ENCODE peak calls at places on chromosomes 1 and 21, in five cellular contexts. X, V, O, N and W are unnamed samples.

GRCh38 chr1:42786097-42786496 is 1.3 kb downstream of the TMEM269 start:
- DNase-seq in X (no peak), O (no peak), N (no peak), V (no peak), W (no peak)

GRCh38 chr1:35364732-35365131 is 96.2 kb downstream of the ZMYM4 start:
- DNase-seq in V (no peak), X (no peak), N (no peak), O (no peak), W (no peak)

GRCh38 chr1:3649342-3650247 is at the start of gene WRAP73:
- DNase-seq in X (peak), V (peak), N (peak), O (peak), W (peak)

GRCh38 chr1:186722711-186723309 is 42.6 kb upstream of the PTGS2 start:
- DNase-seq in O (no peak), X (no peak), N (no peak), V (peak), W (no peak)

GRCh38 chr21:33234618-33235520 is 5.1 kb downstream of the IFNAR2 start:
- DNase-seq in X (no peak), V (no peak), N (no peak), O (no peak), W (no peak)

GRCh38 chr1:169809370-169810095 is 14.8 kb upstream of the METTL18 start:
- DNase-seq in X (peak), N (no peak), V (no peak), O (no peak), W (no peak)

GRCh38 chr1:29849038-29849750 is 612.9 kb downstream of the PTPRU start:
- DNase-seq in N (no peak), O (no peak), X (no peak), V (no peak), W (no peak)

GRCh38 chr21:42113926-42114409 is 42.9 kb downstream of the UMODL1 start:
- DNase-seq in O (no peak), N (peak), X (no peak), V (peak), W (no peak)

GRCh38 chr1:42730988-42731387 is 9.0 kb downstream of the CLDN19 start:
- DNase-seq in N (no peak), X (no peak), O (no peak), V (no peak), W (no peak)

GRCh38 chr1:60622486-60622885 is 459.9 kb upstream of the NFIA start:
- DNase-seq in V (no peak), X (no peak), O (no peak), N (no peak), W (peak)

GRCh38 chr1:90722874-90723273 is 5.8 kb upstream of the BARHL2 start:
- DNase-seq in O (no peak), V (no peak), X (no peak), N (no peak), W (no peak)

GRCh38 chr1:240803151-240803550 is 191.2 kb upstream of the GREM2 start:
- DNase-seq in X (no peak), V (no peak), O (no peak), N (no peak), W (no peak)

GRCh38 chr1:224733021-224733911 is 117.1 kb downstream of the CNIH3 start:
- DNase-seq in V (no peak), O (no peak), N (peak), X (no peak), W (no peak)

GRCh38 chr1:68104155-68104554 is 53.7 kb upstream of the DIRAS3 start:
- DNase-seq in X (no peak), V (no peak), O (no peak), N (no peak), W (no peak)

GRCh38 chr1:53025778-53026131 is 36.3 kb upstream of the PODN start:
- DNase-seq in X (no peak), O (no peak), V (no peak), N (no peak), W (no peak)

GRCh38 chr21:15775291-15775690 is 45.5 kb downstream of the USP25 start:
- DNase-seq in V (no peak), O (no peak), X (no peak), N (no peak), W (no peak)

GRCh38 chr21:15669247-15669646 is 60.5 kb upstream of the USP25 start:
- DNase-seq in O (no peak), V (no peak), N (no peak), X (no peak), W (no peak)

GRCh38 chr1:71834570-71835441 is 447.5 kb downstream of the NEGR1 start:
- DNase-seq in V (no peak), O (no peak), N (no peak), X (no peak), W (no peak)

GRCh38 chr1:56073614-56074356 is 505.6 kb downstream of the PLPP3 start:
- DNase-seq in O (no peak), X (no peak), N (no peak), V (peak), W (no peak)

GRCh38 chr1:28971980-28972771 is 57.8 kb downstream of the EPB41 start:
- DNase-seq in X (no peak), O (no peak), V (peak), N (no peak), W (no peak)

GRCh38 chr21:45979651-45980050 is 1.9 kb upstream of the COL6A1 start:
- DNase-seq in N (no peak), V (peak), X (no peak), O (no peak), W (no peak)

GRCh38 chr1:171788696-171789095 is 7.2 kb downstream of the METTL13 start:
- DNase-seq in N (no peak), V (no peak), O (no peak), X (no peak), W (no peak)

GRCh38 chr1:88890790-88891317 is 513 bp downstream of the GTF2B start:
- DNase-seq in N (no peak), X (no peak), V (no peak), O (no peak), W (peak)

GRCh38 chr1:21871943-21872342 is 59.9 kb downstream of the LDLRAD2 start:
- DNase-seq in V (no peak), N (no peak), X (no peak), O (peak), W (no peak)

GRCh38 chr1:110645962-110646735 is 28.6 kb downstream of the KCNA3 start:
- DNase-seq in N (no peak), V (no peak), O (no peak), X (no peak), W (no peak)

GRCh38 chr1:47912756-47913155 is 84.4 kb downstream of the TRABD2B start:
- DNase-seq in X (no peak), N (no peak), V (no peak), O (no peak), W (no peak)

GRCh38 chr1:159960721-159961381 is 6.8 kb upstream of the SLAMF9 start:
- DNase-seq in V (peak), N (no peak), X (no peak), O (peak), W (no peak)

GRCh38 chr1:195568389-195568788 is 1039.9 kb downstream of the KCNT2 start:
- DNase-seq in N (no peak), O (no peak), X (no peak), V (no peak), W (no peak)

GRCh38 chr1:205630241-205630640 is 1.6 kb downstream of the ELK4 start:
- DNase-seq in O (no peak), N (no peak), V (no peak), X (no peak), W (no peak)

DNA sequence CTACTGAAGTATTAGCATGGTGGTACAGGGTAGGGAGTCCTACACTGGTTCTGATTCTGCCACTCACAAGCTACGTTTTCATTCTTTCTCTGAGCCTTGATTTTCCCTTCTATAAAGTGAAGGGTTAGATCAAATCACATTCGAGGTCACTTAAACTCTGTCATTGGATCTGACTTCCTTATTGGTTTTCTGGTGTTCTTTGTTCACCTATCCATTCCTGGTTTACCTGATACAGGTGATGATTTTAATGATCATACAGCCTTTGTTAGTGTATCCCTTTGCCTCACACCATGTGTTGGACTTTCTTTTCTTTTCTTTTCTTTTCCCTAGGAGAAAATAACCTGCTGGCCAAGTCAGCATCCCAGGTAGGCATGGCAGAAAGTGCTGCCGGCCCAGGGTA is 74.8 kb downstream of the NOS1AP start:
- DNase-seq in O (no peak), N (no peak), X (no peak), V (no peak), W (no peak)
- H3K27ac ChIP-seq in O (no peak), N (no peak), X (no peak), V (no peak), W (no peak)

GRCh38 chr1:181090653-181091126 is 2.2 kb downstream of the IER5 start:
- DNase-seq in N (no peak), O (no peak), V (no peak), X (no peak), W (no peak)
- H3K27ac ChIP-seq in N (peak), O (peak), V (peak), X (no peak), W (peak)

GRCh38 chr1:221902961-221903360 is 161.1 kb upstream of the DUSP10 start:
- DNase-seq in V (no peak), N (no peak), X (no peak), O (no peak), W (no peak)
- H3K27ac ChIP-seq in V (no peak), N (no peak), X (no peak), O (no peak), W (no peak)

DNA sequence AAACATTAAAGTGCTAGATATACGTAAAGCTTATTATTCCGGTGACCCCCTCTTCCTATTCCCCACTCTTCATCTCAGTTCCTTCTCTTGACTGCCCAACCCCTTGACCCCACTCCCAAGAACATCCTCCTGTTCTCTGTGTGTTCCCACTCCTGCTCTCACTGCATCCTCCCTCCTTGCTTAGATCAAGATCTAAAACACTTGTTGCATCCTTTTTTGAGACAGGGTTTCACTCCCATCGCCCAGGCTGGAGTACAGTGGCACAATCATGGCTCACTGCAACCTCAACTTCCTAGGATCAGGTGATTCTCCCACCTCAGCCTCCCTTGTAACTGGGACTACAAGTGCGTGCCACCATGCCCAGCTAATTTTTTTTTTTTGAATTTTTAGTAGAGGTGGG is 13.5 kb downstream of the ATP2B4 start:
- DNase-seq in V (no peak), X (no peak), N (no peak), O (no peak), W (no peak)
- H3K27ac ChIP-seq in V (peak), X (no peak), N (no peak), O (no peak), W (no peak)

GRCh38 chr1:247407978-247408560 is 7.9 kb upstream of the NLRP3 start:
- DNase-seq in N (no peak), V (no peak), O (no peak), X (no peak), W (no peak)
- H3K27ac ChIP-seq in N (no peak), V (no peak), O (no peak), X (no peak), W (no peak)

GRCh38 chr1:9598316-9598700 is 9.6 kb downstream of the TMEM201 start:
- DNase-seq in V (no peak), X (no peak), N (no peak), O (no peak), W (no peak)

GRCh38 chr1:9595156-9595967 is 6.7 kb downstream of the TMEM201 start:
- DNase-seq in N (no peak), V (no peak), O (no peak), X (no peak), W (no peak)

GRCh38 chr1:9596419-9597123 is 7.9 kb downstream of the TMEM201 start:
- DNase-seq in V (no peak), O (no peak), X (no peak), N (no peak), W (no peak)

GRCh38 chr1:9595968-9596340 is 7.2 kb downstream of the TMEM201 start:
- DNase-seq in O (no peak), V (no peak), X (no peak), N (no peak), W (no peak)

GRCh38 chr1:9597361-9598315 is 8.9 kb downstream of the TMEM201 start:
- DNase-seq in O (no peak), N (no peak), X (no peak), V (no peak), W (no peak)
- H3K27ac ChIP-seq in O (no peak), N (no peak), X (no peak), V (no peak), W (no peak)

DNA sequence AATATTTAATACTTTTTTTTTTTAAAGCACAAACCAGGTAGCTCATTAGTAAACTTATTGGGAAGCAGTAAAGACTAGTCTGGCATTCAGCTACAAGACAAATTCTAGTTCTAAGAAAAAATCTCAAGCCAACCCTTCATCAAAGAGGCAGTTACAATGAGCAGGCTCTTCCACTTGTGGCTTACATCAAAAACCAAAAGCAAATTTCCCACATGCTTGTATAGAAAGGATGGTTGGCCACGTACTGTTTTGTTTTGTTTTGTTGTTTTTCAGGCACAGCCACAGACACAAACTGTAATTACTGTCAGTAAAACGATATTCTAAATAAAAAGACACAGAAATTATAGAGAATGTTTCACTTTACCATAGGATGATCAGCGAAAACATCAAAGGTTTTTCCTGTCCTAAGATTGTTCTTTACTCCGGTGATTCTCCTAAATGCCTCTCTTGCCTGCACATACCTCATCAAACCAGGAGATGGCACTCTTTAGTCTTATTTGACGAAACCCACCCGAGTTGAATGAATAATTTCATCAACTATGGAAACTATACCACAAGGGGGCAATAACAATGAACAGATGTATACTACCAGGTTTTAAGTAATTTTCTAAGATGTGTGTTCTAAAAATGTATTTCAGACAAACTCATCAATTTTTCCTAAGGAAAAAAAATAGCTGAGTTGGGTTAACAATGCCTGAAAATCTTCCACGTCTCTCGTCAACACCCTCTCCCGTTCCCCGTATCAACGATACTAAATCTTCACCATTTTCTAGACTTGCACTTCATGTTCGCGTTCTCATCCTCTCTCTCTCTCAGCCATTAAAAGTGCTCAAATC is 26.9 kb downstream of the RPL5 start:
- DNase-seq in X (no peak), O (no peak), N (no peak), V (peak), W (no peak)
- H3K27ac ChIP-seq in X (peak), O (no peak), N (no peak), V (no peak), W (peak)

GRCh38 chr21:28580585-28580984 is 412.1 kb downstream of the LTN1 start:
- DNase-seq in O (no peak), V (no peak), N (no peak), X (no peak), W (no peak)
- H3K27ac ChIP-seq in O (no peak), V (no peak), N (no peak), X (no peak), W (no peak)

GRCh38 chr1:201941420-201942128 is 4.8 kb downstream of the LMOD1 start:
- DNase-seq in X (no peak), N (no peak), V (no peak), O (no peak), W (no peak)
- H3K27ac ChIP-seq in X (no peak), N (peak), V (peak), O (no peak), W (no peak)

GRCh38 chr1:202105571-202106339 is 17.0 kb upstream of the GPR37L1 start:
- DNase-seq in O (no peak), X (no peak), N (no peak), V (no peak), W (no peak)
- H3K27ac ChIP-seq in O (peak), X (no peak), N (peak), V (no peak), W (peak)